ENCODE peak calls at places on chromosomes 4 and X, in eight cellular contexts. Y, Z, R, E, Q, A, T and L are unnamed samples.

GRCh38 chrX:56975611-56976010 is 19.7 kb downstream of the SPIN3 start:
- DNase-seq in Y (no peak), Z (no peak), R (peak), E (no peak), Q (peak), A (no peak), T (no peak), L (peak)

GRCh38 chrX:139920306-139920705 is 12.5 kb downstream of the ATP11C start:
- DNase-seq in Y (no peak), Z (no peak), R (no peak), E (no peak), Q (peak), A (no peak), T (no peak), L (peak)

GRCh38 chrX:96982159-96982558 is 98.5 kb downstream of the RPA4 start:
- DNase-seq in Y (no peak), Z (no peak), R (no peak), E (no peak), Q (no peak), A (no peak), T (no peak), L (peak)

GRCh38 chr4:128468485-128468989 is 180.9 kb upstream of the PGRMC2 start:
- DNase-seq in Y (no peak), Z (peak), R (peak), E (peak), Q (peak), A (no peak), T (peak), L (peak)

GRCh38 chr4:130393246-130394041 is 1297.5 kb downstream of the C4orf33 start:
- DNase-seq in Y (no peak), Z (no peak), R (peak), E (peak), Q (peak), A (no peak), T (no peak), L (peak)

GRCh38 chr4:31370866-31371465 is 650.8 kb downstream of the PCDH7 start:
- DNase-seq in Y (no peak), Z (no peak), R (peak), E (peak), Q (peak), A (no peak), T (no peak), L (peak)

GRCh38 chr4:24615977-24616376 is 31.6 kb upstream of the DHX15 start:
- DNase-seq in Y (no peak), Z (no peak), R (no peak), E (no peak), Q (no peak), A (no peak), T (no peak), L (no peak)

GRCh38 chr4:48836658-48837057 is 5.8 kb downstream of the OCIAD1 start:
- DNase-seq in Y (no peak), Z (no peak), R (no peak), E (no peak), Q (no peak), A (no peak), T (no peak), L (no peak)

GRCh38 chr4:3857316-3857926 is 91.2 kb downstream of the ADRA2C start:
- DNase-seq in Y (no peak), Z (no peak), R (no peak), E (no peak), Q (no peak), A (peak), T (no peak), L (no peak)

GRCh38 chrX:120463241-120463640 is 5.9 kb downstream of the LAMP2 start:
- DNase-seq in Y (no peak), Z (no peak), R (peak), E (peak), Q (peak), A (no peak), T (no peak), L (peak)

GRCh38 chr4:41748788-41749445 is 392 bp upstream of the PHOX2B start:
- DNase-seq in Y (no peak), Z (no peak), R (no peak), E (no peak), Q (no peak), A (no peak), T (no peak), L (no peak)

GRCh38 chr4:185196437-185196836 is 7.4 kb downstream of the CFAP97 start:
- DNase-seq in Y (no peak), Z (no peak), R (no peak), E (no peak), Q (no peak), A (no peak), T (no peak), L (no peak)

GRCh38 chrX:106649523-106650428 is 38.0 kb downstream of the RADX start:
- DNase-seq in Y (no peak), Z (no peak), R (no peak), E (no peak), Q (no peak), A (no peak), T (no peak), L (no peak)

GRCh38 chr4:153788064-153788418 is 842 bp downstream of the SFRP2 start:
- DNase-seq in Y (peak), Z (no peak), R (no peak), E (no peak), Q (no peak), A (no peak), T (no peak), L (no peak)
- H3K4me3 ChIP-seq in Y (peak), Z (peak), R (peak), E (no peak), Q (peak), A (no peak), T (peak), L (no peak)

DNA sequence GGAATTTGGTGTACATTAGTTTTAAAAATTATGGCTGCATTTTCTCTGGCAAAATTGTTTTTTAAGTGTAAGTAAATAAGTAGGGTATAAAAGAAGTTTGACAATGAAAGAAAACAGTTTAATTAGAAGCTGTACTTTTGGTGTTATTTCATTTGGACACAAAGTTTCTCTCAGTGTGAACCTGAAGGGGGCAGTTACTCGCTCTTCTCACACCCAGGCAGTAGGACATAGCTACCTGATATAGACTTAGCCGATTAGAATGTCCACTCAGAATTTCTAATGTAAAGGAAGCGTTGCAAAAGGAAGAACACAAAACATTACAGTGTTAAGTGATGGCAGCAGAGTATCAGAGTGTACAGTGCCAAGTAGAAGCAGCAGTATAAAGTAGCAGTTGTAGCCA is 311.9 kb upstream of the TECRL start:
- DNase-seq in Y (no peak), Z (no peak), R (no peak), E (no peak), Q (no peak), A (no peak), T (no peak), L (no peak)
- TF ChIP-seq CTCF in Y (no peak), Z (no peak), R (no peak), E (no peak), Q (no peak), A (no peak), T (no peak), L (no peak)

DNA sequence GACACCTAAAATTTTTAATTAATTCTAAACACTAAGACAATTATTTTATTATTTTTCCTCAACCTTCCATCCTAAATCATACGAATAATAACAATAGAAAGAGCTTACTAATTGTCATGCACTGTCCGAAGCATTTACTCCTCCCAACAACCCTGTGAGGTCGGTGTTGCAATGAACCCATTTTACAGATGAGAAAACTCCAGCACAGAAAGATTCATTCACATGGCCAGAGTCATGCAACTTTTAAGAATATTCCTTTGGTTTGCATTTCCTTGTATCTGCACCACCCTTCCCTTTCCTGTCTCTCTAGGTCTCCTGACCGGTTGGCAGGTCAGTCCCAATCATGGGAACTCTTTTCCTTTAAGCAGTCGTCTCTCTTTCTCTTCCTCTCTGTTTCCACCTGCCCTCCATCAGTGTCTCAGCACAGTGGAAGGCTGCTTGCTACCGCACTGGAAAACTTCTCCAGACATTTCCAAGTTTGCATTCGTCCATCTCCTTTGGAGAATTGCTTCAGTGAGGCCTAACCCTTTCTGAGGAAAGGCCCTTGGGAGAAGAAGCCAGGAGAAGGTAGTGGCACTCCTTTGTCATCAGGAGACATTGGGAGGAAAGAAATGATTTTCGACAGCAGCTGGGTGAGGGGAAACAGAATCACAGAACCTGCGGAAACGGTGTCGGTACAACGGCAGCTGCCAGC is 1.9 kb upstream of the TMSB4X start:
- DNase-seq in Y (no peak), Z (no peak), R (no peak), E (no peak), Q (no peak), A (no peak), T (no peak), L (no peak)
- H3K4me3 ChIP-seq in Y (peak), Z (peak), R (no peak), E (no peak), Q (no peak), A (no peak), T (peak), L (no peak)

GRCh38 chr4:15043226-15043625 is 40.9 kb downstream of the CPEB2 start:
- DNase-seq in Y (no peak), Z (no peak), R (no peak), E (no peak), Q (peak), A (no peak), T (no peak), L (no peak)
- TF ChIP-seq CTCF in Y (no peak), Z (no peak), R (no peak), E (no peak), Q (peak), A (no peak), T (no peak), L (no peak)

GRCh38 chr4:158172196-158172557 is 648 bp downstream of the GASK1B start:
- DNase-seq in Y (no peak), Z (no peak), R (peak), E (peak), Q (peak), A (no peak), T (no peak), L (peak)
- H3K4me3 ChIP-seq in Y (peak), Z (peak), R (peak), E (peak), Q (peak), A (peak), T (peak), L (peak)